ENCODE peak calls at places on chromosome 13, in eight cellular contexts. Y is CD8-positive, alpha-beta T cell; L is pancreas; M is Panc1; Q is IMR-90; Z is gastrocnemius medialis; G is HCT116; T is OCI-LY7. I is an unnamed sample. For H3K4me1, the result is how much of the 10 kb centered on the place peaks cover.

GRCh38 chr13:75830842-75831241 is 194.7 kb downstream of the LMO7 start:
- DNase-seq in Y (no peak), L (no peak), M (no peak), Q (peak), Z (no peak), G (no peak), T (no peak), I (no peak)

GRCh38 chr13:112333756-112334543 is 42.2 kb upstream of the SPACA7 start:
- DNase-seq in Y (no peak), L (no peak), M (no peak), Q (no peak), Z (no peak), G (peak), T (no peak), I (no peak)

GRCh38 chr13:72390909-72391308 is 336.5 kb downstream of the MZT1 start:
- DNase-seq in Y (no peak), L (no peak), M (no peak), Q (no peak), Z (no peak), G (peak), T (no peak), I (no peak)

GRCh38 chr13:72261732-72262131 is 394.7 kb upstream of the DACH1 start:
- DNase-seq in Y (no peak), L (no peak), M (no peak), Q (no peak), Z (no peak), G (no peak), T (no peak), I (no peak)

GRCh38 chr13:20191902-20192469 is 752 bp downstream of the GJB2 start:
- DNase-seq in Y (no peak), L (peak), M (no peak), Q (no peak), Z (no peak), G (no peak), T (no peak), I (no peak)

GRCh38 chr13:100584901-100585300 is 3.7 kb downstream of the GGACT start:
- DNase-seq in Y (no peak), L (no peak), M (no peak), Q (no peak), Z (no peak), G (no peak), T (no peak), I (no peak)

GRCh38 chr13:61148691-61149332 is 266.8 kb downstream of the PCDH20 start:
- DNase-seq in Y (no peak), L (no peak), M (no peak), Q (no peak), Z (no peak), G (no peak), T (no peak), I (no peak)

GRCh38 chr13:112056284-112056727 is 10.6 kb upstream of the SOX1 start:
- DNase-seq in Y (no peak), L (no peak), M (no peak), Q (no peak), Z (no peak), G (no peak), T (no peak), I (no peak)

GRCh38 chr13:46728777-46729176 is 68.2 kb downstream of the ESD start:
- DNase-seq in Y (no peak), L (no peak), M (no peak), Q (no peak), Z (no peak), G (no peak), T (peak), I (no peak)

GRCh38 chr13:90311929-90312328 is 1035.6 kb upstream of the MIR17HG start:
- DNase-seq in Y (no peak), L (no peak), M (no peak), Q (no peak), Z (no peak), G (no peak), T (no peak), I (no peak)

GRCh38 chr13:98475521-98475920 is 101.4 kb downstream of the STK24 start:
- DNase-seq in Y (no peak), L (no peak), M (no peak), Q (no peak), Z (no peak), G (no peak), T (no peak), I (no peak)

GRCh38 chr13:26971990-26972888 is 199.4 kb downstream of the USP12 start:
- DNase-seq in Y (no peak), L (peak), M (no peak), Q (peak), Z (no peak), G (peak), T (peak), I (no peak)

GRCh38 chr13:110907951-110908898 is 6.6 kb downstream of the ANKRD10 start:
- DNase-seq in Y (no peak), L (no peak), M (no peak), Q (peak), Z (peak), G (peak), T (no peak), I (no peak)

GRCh38 chr13:110912651-110913051 is 2.2 kb downstream of the ANKRD10 start:
- DNase-seq in Y (no peak), L (no peak), M (no peak), Q (peak), Z (peak), G (no peak), T (no peak), I (no peak)

GRCh38 chr13:110907301-110907700 is 7.6 kb downstream of the ANKRD10 start:
- DNase-seq in Y (no peak), L (no peak), M (no peak), Q (no peak), Z (no peak), G (no peak), T (no peak), I (no peak)

GRCh38 chr13:110911880-110912279 is 3.0 kb downstream of the ANKRD10 start:
- DNase-seq in Y (no peak), L (no peak), M (no peak), Q (peak), Z (no peak), G (no peak), T (no peak), I (no peak)

DNA sequence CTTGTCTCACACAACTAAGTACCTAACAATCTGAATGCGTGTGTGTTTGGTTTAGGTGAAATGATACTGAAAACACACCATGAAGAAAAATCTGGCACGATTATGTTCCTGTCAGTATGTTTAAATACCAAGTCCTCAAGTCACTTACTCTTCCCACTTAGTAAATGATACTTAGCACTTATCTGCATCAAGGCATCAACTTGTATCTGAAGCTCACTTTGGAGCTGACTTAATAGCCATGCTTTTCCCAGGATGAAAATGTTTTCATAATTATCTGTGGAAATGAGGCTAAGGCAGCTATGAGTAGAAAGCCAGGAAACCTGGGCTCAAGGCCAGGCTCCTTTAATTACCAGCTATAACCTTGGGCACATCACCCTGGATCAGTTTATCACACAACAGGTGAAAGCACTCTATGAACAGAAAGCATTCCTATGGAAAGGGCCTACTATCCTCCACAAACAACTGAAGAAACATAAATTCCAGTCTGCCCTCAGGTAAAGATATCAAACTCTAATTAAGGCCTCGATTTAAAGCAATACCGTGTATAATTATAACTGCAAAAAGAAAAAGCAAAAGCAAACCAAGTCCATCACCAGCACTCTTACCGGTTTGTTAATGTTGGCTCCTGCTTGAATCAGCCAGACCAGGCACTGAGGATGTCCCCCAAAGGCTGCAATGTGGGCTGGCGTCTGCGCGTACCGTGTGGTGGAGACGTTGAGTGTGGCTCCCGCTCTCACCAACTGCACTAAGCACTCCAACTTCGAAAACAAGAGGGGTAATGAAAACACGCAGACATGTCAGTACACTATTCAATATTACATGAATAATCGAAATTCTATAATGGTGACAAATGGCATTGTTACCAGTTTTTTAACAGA is 4.6 kb downstream of the ANKRD10 start:
- DNase-seq in Y (no peak), L (no peak), M (no peak), Q (no peak), Z (peak), G (no peak), T (no peak), I (no peak)
- H3K4me1 ChIP-seq in Y (under half), L (half or more), M (under half), Q (under half), Z (half or more), G (half or more), T (under half), I (under half)

GRCh38 chr13:95298169-95298940 is 2.9 kb downstream of the ABCC4 start:
- DNase-seq in Y (no peak), L (no peak), M (no peak), Q (no peak), Z (no peak), G (no peak), T (no peak), I (no peak)

GRCh38 chr13:95300625-95301134 is 571 bp downstream of the ABCC4 start:
- DNase-seq in Y (no peak), L (peak), M (no peak), Q (peak), Z (peak), G (peak), T (peak), I (peak)

GRCh38 chr13:95298971-95299627 is 2.2 kb downstream of the ABCC4 start:
- DNase-seq in Y (no peak), L (no peak), M (no peak), Q (peak), Z (no peak), G (peak), T (no peak), I (no peak)

GRCh38 chr13:95301947-95302386 is 716 bp upstream of the ABCC4 start:
- DNase-seq in Y (no peak), L (no peak), M (no peak), Q (no peak), Z (no peak), G (no peak), T (no peak), I (no peak)

DNA sequence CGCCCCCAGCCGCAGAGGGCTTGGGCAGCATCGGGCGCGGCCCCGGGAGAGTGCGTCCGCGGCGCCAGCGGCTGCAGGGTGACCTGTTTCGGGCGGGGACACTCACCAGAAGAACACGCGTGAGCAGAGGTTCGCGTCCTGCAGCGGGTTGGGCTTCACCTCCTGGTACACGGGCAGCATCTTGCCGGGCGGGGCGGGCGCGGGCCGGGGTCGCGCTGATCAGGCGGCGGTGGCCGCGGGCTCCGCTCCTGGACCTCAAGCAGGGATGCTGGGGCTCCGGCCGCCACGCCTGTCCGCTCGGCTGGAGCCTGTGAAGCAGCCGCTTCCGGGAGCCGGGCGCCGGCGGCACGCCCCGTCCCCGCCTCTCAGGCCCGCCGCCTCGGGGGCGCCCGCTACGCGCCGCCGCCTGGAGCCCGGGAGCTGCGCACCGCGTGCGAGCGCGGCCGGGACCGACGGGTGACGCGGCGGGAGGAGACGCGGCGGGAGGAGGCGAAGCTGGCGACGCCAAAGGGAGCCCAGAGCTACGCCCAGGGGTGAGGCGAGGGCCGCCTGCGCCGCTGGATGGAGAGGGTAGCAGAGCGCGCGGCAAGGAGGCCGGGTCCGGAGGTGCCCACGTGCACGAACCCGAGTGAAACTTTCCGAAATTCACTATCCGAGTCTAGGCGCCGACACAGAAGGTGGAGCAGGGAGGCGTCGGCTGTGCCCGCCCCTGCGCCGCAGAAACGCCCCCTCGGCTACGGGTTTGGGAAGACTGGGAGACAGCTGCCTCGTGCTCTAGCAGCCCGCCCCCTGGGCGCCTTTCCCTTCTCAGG is at the start of gene ABCC4:
- DNase-seq in Y (no peak), L (peak), M (peak), Q (peak), Z (peak), G (peak), T (peak), I (peak)
- H3K27ac ChIP-seq in Y (no peak), L (peak), M (peak), Q (peak), Z (peak), G (peak), T (peak), I (peak)

GRCh38 chr13:25409938-25410337 is 38.2 kb downstream of the ATP8A2 start:
- DNase-seq in Y (no peak), L (no peak), M (no peak), Q (no peak), Z (no peak), G (no peak), T (no peak), I (no peak)

GRCh38 chr13:25401958-25402357 is 30.2 kb downstream of the ATP8A2 start:
- DNase-seq in Y (no peak), L (no peak), M (no peak), Q (no peak), Z (no peak), G (no peak), T (no peak), I (no peak)

GRCh38 chr13:25406377-25406776 is 34.6 kb downstream of the ATP8A2 start:
- DNase-seq in Y (no peak), L (no peak), M (no peak), Q (no peak), Z (no peak), G (peak), T (peak), I (no peak)
- TF ChIP-seq CTCF in Y (no peak), L (no peak), M (peak), Q (no peak), Z (no peak), G (peak), T (peak), I (no peak)

GRCh38 chr13:50128406-50129048 is 113.3 kb downstream of the KCNRG start:
- DNase-seq in Y (no peak), L (no peak), M (no peak), Q (no peak), Z (no peak), G (no peak), T (peak), I (no peak)

GRCh38 chr13:50129923-50130685 is 114.9 kb downstream of the KCNRG start:
- DNase-seq in Y (no peak), L (peak), M (no peak), Q (no peak), Z (peak), G (no peak), T (peak), I (peak)

GRCh38 chr13:50130686-50131051 is 115.4 kb downstream of the KCNRG start:
- DNase-seq in Y (no peak), L (no peak), M (no peak), Q (peak), Z (no peak), G (no peak), T (peak), I (peak)

GRCh38 chr13:50127726-50128291 is 112.6 kb downstream of the KCNRG start:
- DNase-seq in Y (no peak), L (no peak), M (no peak), Q (no peak), Z (no peak), G (no peak), T (no peak), I (no peak)

DNA sequence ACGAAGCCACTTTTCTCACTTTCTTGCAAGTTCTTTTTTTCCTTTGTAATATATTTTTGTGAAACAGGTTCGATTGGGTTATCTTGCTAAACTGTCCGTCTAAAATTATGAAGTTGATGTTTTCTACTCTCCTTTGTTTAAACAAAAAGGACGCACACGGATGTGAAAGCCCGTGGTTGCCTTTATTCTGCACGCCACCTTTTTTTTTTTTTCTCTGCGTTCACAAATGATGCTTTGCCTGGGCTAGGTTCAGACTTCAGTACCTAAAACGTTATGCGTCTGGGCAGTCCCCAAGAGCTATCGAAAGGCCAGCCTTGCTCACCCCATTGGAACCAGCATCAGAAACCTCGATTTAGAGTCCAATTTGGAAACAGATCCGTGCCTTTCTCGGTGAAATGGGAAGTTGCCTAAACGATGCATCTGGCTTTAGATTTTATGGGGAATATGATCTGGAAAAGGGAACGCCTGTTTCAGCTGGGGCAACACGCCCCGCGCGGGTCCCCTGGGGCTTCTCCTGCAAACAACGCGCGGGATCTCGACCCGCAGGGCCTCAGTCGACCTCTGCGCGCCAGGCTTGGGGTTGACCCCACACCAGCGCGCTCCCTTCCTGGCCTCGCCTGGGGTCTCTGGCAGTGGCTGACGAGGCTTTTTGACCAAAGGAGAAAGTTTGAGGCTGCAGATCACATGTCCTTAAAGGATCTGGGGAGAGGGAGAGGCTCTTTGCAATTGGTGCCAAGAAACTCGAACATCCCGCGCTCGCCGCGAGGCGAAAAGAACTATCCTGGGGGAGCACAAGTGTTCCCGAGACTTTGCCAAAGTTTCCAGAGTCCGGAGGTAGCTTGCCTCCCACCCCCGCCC is 114.0 kb downstream of the KCNRG start:
- DNase-seq in Y (no peak), L (no peak), M (no peak), Q (no peak), Z (peak), G (no peak), T (peak), I (peak)
- H3K4me1 ChIP-seq in Y (half or more), L (under half), M (under half), Q (under half), Z (under half), G (under half), T (half or more), I (under half)

GRCh38 chr13:48431431-48431830 is 18.5 kb upstream of the LPAR6 start:
- DNase-seq in Y (no peak), L (no peak), M (no peak), Q (no peak), Z (no peak), G (no peak), T (no peak), I (no peak)

GRCh38 chr13:48431987-48432615 is 19.2 kb upstream of the LPAR6 start:
- DNase-seq in Y (no peak), L (no peak), M (no peak), Q (no peak), Z (no peak), G (no peak), T (no peak), I (no peak)

GRCh38 chr13:48436661-48437242 is 23.8 kb upstream of the LPAR6 start:
- DNase-seq in Y (no peak), L (no peak), M (no peak), Q (no peak), Z (no peak), G (no peak), T (no peak), I (no peak)

GRCh38 chr13:48434203-48434602 is 21.3 kb upstream of the LPAR6 start:
- DNase-seq in Y (no peak), L (no peak), M (no peak), Q (no peak), Z (no peak), G (no peak), T (no peak), I (no peak)

GRCh38 chr13:48437381-48437780 is 24.5 kb upstream of the LPAR6 start:
- DNase-seq in Y (no peak), L (no peak), M (no peak), Q (peak), Z (peak), G (no peak), T (no peak), I (peak)
- H3K27ac ChIP-seq in Y (no peak), L (no peak), M (no peak), Q (no peak), Z (peak), G (no peak), T (no peak), I (peak)

GRCh38 chr13:84896128-84896527 is 903.1 kb downstream of the SLITRK6 start:
- DNase-seq in Y (no peak), L (no peak), M (peak), Q (peak), Z (no peak), G (peak), T (peak), I (no peak)

GRCh38 chr13:84894749-84895148 is 904.5 kb downstream of the SLITRK6 start:
- DNase-seq in Y (no peak), L (peak), M (no peak), Q (no peak), Z (no peak), G (no peak), T (no peak), I (no peak)
- TF ChIP-seq CTCF in Y (no peak), L (no peak), M (no peak), Q (no peak), Z (no peak), G (no peak), T (peak), I (no peak)

GRCh38 chr13:40981361-40981760 is 37.8 kb downstream of the ELF1 start:
- DNase-seq in Y (no peak), L (no peak), M (no peak), Q (no peak), Z (no peak), G (no peak), T (peak), I (no peak)
- H3K4me1 ChIP-seq in Y (half or more), L (half or more), M (under half), Q (under half), Z (half or more), G (under half), T (half or more), I (under half)

DNA sequence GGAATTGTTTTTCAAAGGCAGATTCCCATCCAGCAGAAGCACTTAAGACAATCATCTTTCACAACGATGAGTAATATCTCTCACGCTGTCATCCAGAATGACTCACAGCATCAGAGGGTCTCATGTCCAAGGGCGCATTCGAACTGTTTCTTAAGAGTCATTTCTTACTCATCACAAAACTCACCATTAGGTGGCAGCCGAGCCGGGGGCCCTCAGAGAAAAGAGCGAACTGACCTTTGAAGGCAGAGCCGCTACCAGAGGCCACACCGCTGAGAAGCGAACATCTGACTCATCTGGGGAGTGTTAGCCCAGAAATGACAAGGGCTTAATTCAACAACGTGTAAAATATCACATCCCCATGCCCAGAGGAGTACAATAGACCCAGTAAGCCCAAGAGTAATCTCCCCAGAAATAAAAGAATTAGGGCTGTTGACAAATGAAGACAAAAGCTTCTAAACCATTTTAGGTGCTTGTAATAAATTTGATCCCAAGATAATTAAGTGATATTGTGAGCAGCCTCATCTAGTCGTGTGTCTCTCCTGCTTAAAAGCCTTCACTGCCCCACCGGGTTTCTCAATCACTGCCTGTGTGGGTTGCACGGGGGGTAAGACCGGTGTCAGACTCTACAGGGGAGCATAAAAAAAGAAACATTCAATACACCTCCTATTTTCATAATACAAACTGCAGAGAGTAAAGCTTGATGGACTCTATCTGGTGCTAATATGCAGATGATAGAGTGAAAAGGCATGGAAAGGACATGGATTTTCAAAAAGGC is 96.2 kb downstream of the CYSLTR2 start:
- DNase-seq in Y (no peak), L (peak), M (peak), Q (peak), Z (peak), G (peak), T (peak), I (peak)
- H3K27ac ChIP-seq in Y (no peak), L (no peak), M (no peak), Q (no peak), Z (peak), G (peak), T (no peak), I (peak)

I was measured in tibial artery.